ENCODE peak calls at places on chromosomes 11 and 22, in five cellular contexts. One of them, this sample, is unnamed.

GRCh38 chr22:50585238-50585637 is 2.6 kb upstream of the CHKB start:
- DNase-seq in GM13976: no peak
- DNase-seq in breast epithelium: no peak
- DNase-seq in RWPE1: no peak
- DNase-seq in A549: no peak
- DNase-seq in this sample: peak

GRCh38 chr11:108966206-108966605 is 301.3 kb downstream of the DDX10 start:
- DNase-seq in GM13976: no peak
- DNase-seq in breast epithelium: no peak
- DNase-seq in RWPE1: no peak
- DNase-seq in A549: no peak
- DNase-seq in this sample: no peak

GRCh38 chr22:49406047-49406650 is 421.5 kb downstream of the BRD1 start:
- DNase-seq in GM13976: no peak
- DNase-seq in breast epithelium: no peak
- DNase-seq in RWPE1: no peak
- DNase-seq in A549: no peak
- DNase-seq in this sample: no peak

GRCh38 chr11:32279672-32280071 is 155.7 kb downstream of the WT1 start:
- DNase-seq in GM13976: no peak
- DNase-seq in breast epithelium: no peak
- DNase-seq in RWPE1: no peak
- DNase-seq in A549: no peak
- DNase-seq in this sample: no peak

GRCh38 chr22:19058713-19059451 is 63.3 kb downstream of the DGCR2 start:
- DNase-seq in GM13976: peak
- DNase-seq in breast epithelium: no peak
- DNase-seq in RWPE1: no peak
- DNase-seq in A549: no peak
- DNase-seq in this sample: no peak

GRCh38 chr11:35357893-35358292 is 61.5 kb downstream of the SLC1A2 start:
- DNase-seq in GM13976: no peak
- DNase-seq in breast epithelium: no peak
- DNase-seq in RWPE1: no peak
- DNase-seq in A549: no peak
- DNase-seq in this sample: no peak

GRCh38 chr11:59756496-59756840 is 1.3 kb downstream of the STX3 start:
- DNase-seq in GM13976: no peak
- DNase-seq in breast epithelium: no peak
- DNase-seq in RWPE1: peak
- DNase-seq in A549: peak
- DNase-seq in this sample: no peak

GRCh38 chr11:70892889-70893288 is 359.5 kb downstream of the SHANK2 start:
- DNase-seq in GM13976: no peak
- DNase-seq in breast epithelium: no peak
- DNase-seq in RWPE1: no peak
- DNase-seq in A549: no peak
- DNase-seq in this sample: no peak

GRCh38 chr22:23263651-23264555 is 83.6 kb downstream of the BCR start:
- DNase-seq in GM13976: no peak
- DNase-seq in breast epithelium: no peak
- DNase-seq in RWPE1: no peak
- DNase-seq in A549: no peak
- DNase-seq in this sample: no peak

GRCh38 chr22:45963821-45964220 is 13.1 kb downstream of the WNT7B start:
- DNase-seq in GM13976: no peak
- DNase-seq in breast epithelium: no peak
- DNase-seq in RWPE1: no peak
- DNase-seq in A549: no peak
- DNase-seq in this sample: no peak

GRCh38 chr11:16780146-16780545 is 41.7 kb downstream of the C11orf58 start:
- DNase-seq in GM13976: no peak
- DNase-seq in breast epithelium: no peak
- DNase-seq in RWPE1: no peak
- DNase-seq in A549: no peak
- DNase-seq in this sample: no peak

GRCh38 chr11:11622772-11623531 is 1.1 kb upstream of the GALNT18 start:
- DNase-seq in GM13976: no peak
- DNase-seq in breast epithelium: no peak
- DNase-seq in RWPE1: no peak
- DNase-seq in A549: no peak
- DNase-seq in this sample: no peak

GRCh38 chr11:76327756-76328388 is 53.1 kb downstream of the THAP12 start:
- DNase-seq in GM13976: no peak
- DNase-seq in breast epithelium: no peak
- DNase-seq in RWPE1: no peak
- DNase-seq in A549: no peak
- DNase-seq in this sample: peak

GRCh38 chr11:113412675-113413074 is 25.1 kb downstream of the ANKK1 start:
- DNase-seq in GM13976: no peak
- DNase-seq in breast epithelium: no peak
- DNase-seq in RWPE1: no peak
- DNase-seq in A549: no peak
- DNase-seq in this sample: no peak

GRCh38 chr11:69658606-69659450 is 16.3 kb downstream of the LTO1 start:
- DNase-seq in GM13976: no peak
- DNase-seq in breast epithelium: no peak
- DNase-seq in RWPE1: no peak
- DNase-seq in A549: no peak
- DNase-seq in this sample: peak

GRCh38 chr11:13251961-13252360 is 25.6 kb upstream of the BMAL1 start:
- DNase-seq in GM13976: no peak
- DNase-seq in breast epithelium: no peak
- DNase-seq in RWPE1: no peak
- DNase-seq in A549: no peak
- DNase-seq in this sample: no peak

GRCh38 chr11:13249177-13249576 is 28.4 kb upstream of the BMAL1 start:
- DNase-seq in GM13976: no peak
- DNase-seq in breast epithelium: no peak
- DNase-seq in RWPE1: no peak
- DNase-seq in A549: no peak
- DNase-seq in this sample: no peak

GRCh38 chr11:13247606-13248320 is 29.8 kb upstream of the BMAL1 start:
- DNase-seq in GM13976: no peak
- DNase-seq in breast epithelium: no peak
- DNase-seq in RWPE1: no peak
- DNase-seq in A549: no peak
- DNase-seq in this sample: no peak

GRCh38 chr11:13249992-13250391 is 27.6 kb upstream of the BMAL1 start:
- DNase-seq in GM13976: no peak
- DNase-seq in breast epithelium: no peak
- DNase-seq in RWPE1: peak
- DNase-seq in A549: peak
- DNase-seq in this sample: no peak
- TF ChIP-seq CTCF in GM13976: peak
- TF ChIP-seq CTCF in breast epithelium: no peak
- TF ChIP-seq CTCF in RWPE1: no peak
- TF ChIP-seq CTCF in A549: peak
- TF ChIP-seq CTCF in this sample: peak

DNA sequence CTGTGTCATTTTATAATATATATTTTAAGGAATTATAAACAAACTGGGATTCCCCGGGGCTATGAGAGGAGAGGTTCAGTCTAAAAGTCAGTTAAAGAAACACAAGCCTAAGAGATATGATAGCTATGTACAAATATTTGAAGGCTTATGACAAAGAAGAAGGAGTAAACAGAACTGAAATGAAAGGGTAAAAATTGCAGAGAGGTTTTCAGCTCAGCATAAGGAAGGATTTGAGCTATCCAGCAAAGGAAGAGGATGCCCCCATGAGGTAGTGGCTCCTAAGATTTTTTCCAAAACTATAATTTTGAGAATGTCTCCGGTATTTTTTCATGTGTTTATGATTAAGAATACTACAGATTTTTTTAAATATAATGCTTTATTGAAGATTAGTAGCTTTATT is 57.9 kb upstream of the ANGPTL5 start:
- DNase-seq in GM13976: no peak
- DNase-seq in breast epithelium: no peak
- DNase-seq in RWPE1: no peak
- DNase-seq in A549: peak
- DNase-seq in this sample: no peak
- TF ChIP-seq CTCF in GM13976: no peak
- TF ChIP-seq CTCF in breast epithelium: no peak
- TF ChIP-seq CTCF in RWPE1: no peak
- TF ChIP-seq CTCF in A549: peak
- TF ChIP-seq CTCF in this sample: peak

GRCh38 chr11:116975661-116976060 is 122.6 kb downstream of the SIK3 start:
- DNase-seq in GM13976: no peak
- DNase-seq in breast epithelium: no peak
- DNase-seq in RWPE1: no peak
- DNase-seq in A549: no peak
- DNase-seq in this sample: no peak

GRCh38 chr11:116973270-116973669 is 125.0 kb downstream of the SIK3 start:
- DNase-seq in GM13976: no peak
- DNase-seq in breast epithelium: no peak
- DNase-seq in RWPE1: no peak
- DNase-seq in A549: no peak
- DNase-seq in this sample: no peak

GRCh38 chr11:116969694-116970093 is 128.5 kb downstream of the SIK3 start:
- DNase-seq in GM13976: no peak
- DNase-seq in breast epithelium: no peak
- DNase-seq in RWPE1: no peak
- DNase-seq in A549: no peak
- DNase-seq in this sample: no peak

GRCh38 chr11:116970485-116971292 is 127.5 kb downstream of the SIK3 start:
- DNase-seq in GM13976: no peak
- DNase-seq in breast epithelium: no peak
- DNase-seq in RWPE1: no peak
- DNase-seq in A549: no peak
- DNase-seq in this sample: no peak

GRCh38 chr11:116972692-116973091 is 125.5 kb downstream of the SIK3 start:
- DNase-seq in GM13976: no peak
- DNase-seq in breast epithelium: no peak
- DNase-seq in RWPE1: no peak
- DNase-seq in A549: peak
- DNase-seq in this sample: no peak
- TF ChIP-seq CTCF in GM13976: no peak
- TF ChIP-seq CTCF in breast epithelium: no peak
- TF ChIP-seq CTCF in RWPE1: no peak
- TF ChIP-seq CTCF in A549: no peak
- TF ChIP-seq CTCF in this sample: no peak

DNA sequence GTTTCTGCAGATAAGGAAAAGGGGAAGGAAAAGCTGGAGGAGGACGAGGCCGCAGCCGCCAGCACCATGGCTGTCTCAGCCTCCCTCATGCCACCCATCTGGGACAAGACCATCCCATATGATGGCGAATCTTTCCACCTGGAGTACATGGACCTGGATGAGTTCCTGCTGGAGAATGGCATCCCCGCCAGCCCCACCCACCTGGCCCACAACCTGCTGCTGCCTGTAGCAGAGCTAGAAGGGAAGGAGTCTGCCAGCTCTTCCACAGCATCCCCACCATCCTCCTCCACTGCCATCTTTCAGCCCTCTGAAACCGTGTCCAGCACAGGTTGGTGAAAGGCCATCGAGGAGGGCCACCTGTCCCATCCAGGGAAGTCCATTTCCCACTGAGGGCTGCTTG is 5.6 kb downstream of the TEF start:
- DNase-seq in GM13976: no peak
- DNase-seq in breast epithelium: no peak
- DNase-seq in RWPE1: no peak
- DNase-seq in A549: no peak
- DNase-seq in this sample: no peak
- TF ChIP-seq CTCF in GM13976: no peak
- TF ChIP-seq CTCF in breast epithelium: no peak
- TF ChIP-seq CTCF in RWPE1: no peak
- TF ChIP-seq CTCF in A549: no peak
- TF ChIP-seq CTCF in this sample: no peak

GRCh38 chr11:83819936-83820549 is 533.9 kb upstream of the CCDC90B start:
- DNase-seq in GM13976: no peak
- DNase-seq in breast epithelium: no peak
- DNase-seq in RWPE1: peak
- DNase-seq in A549: peak
- DNase-seq in this sample: no peak
- TF ChIP-seq CTCF in GM13976: peak
- TF ChIP-seq CTCF in breast epithelium: peak
- TF ChIP-seq CTCF in RWPE1: peak
- TF ChIP-seq CTCF in A549: peak
- TF ChIP-seq CTCF in this sample: peak

DNA sequence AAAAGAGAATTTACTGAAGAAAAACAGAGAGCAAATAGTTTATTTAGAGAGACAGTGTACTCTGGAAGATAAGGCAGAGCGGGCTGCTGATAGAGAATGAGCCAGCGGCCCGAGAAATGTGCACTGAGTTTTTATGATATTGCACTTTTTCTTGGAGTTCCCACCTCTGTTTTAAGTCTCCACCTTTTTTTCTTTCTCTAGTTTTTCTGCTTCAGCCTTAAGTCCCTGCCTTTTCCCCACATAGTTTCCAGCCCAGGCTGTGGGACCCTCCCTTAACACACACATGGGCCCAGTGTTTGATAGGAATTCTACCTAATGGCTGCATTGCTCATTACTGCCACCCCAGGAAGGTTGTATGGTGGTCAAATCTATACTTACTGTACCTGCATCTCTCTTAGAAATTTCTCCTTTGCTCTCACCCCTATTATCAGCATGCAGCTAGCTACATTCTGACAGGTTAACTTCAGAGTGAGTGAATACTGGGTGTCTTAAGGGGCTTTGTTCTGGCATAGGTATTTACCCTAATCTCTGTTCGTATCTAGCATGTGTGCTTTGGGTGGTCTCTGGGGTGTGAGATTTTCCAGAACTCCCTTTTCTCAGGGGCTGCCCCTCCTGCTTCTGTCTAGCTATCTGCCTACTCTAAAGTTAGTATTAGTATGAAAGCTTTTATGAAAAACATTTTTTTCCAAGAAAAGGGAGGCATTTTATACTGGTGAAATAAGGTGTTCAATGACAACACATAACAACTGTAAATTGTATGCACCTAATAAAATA is 127.3 kb upstream of the TOP3B start:
- DNase-seq in GM13976: no peak
- DNase-seq in breast epithelium: no peak
- DNase-seq in RWPE1: no peak
- DNase-seq in A549: no peak
- DNase-seq in this sample: no peak
- TF ChIP-seq CTCF in GM13976: peak
- TF ChIP-seq CTCF in breast epithelium: no peak
- TF ChIP-seq CTCF in RWPE1: no peak
- TF ChIP-seq CTCF in A549: peak
- TF ChIP-seq CTCF in this sample: peak

DNA sequence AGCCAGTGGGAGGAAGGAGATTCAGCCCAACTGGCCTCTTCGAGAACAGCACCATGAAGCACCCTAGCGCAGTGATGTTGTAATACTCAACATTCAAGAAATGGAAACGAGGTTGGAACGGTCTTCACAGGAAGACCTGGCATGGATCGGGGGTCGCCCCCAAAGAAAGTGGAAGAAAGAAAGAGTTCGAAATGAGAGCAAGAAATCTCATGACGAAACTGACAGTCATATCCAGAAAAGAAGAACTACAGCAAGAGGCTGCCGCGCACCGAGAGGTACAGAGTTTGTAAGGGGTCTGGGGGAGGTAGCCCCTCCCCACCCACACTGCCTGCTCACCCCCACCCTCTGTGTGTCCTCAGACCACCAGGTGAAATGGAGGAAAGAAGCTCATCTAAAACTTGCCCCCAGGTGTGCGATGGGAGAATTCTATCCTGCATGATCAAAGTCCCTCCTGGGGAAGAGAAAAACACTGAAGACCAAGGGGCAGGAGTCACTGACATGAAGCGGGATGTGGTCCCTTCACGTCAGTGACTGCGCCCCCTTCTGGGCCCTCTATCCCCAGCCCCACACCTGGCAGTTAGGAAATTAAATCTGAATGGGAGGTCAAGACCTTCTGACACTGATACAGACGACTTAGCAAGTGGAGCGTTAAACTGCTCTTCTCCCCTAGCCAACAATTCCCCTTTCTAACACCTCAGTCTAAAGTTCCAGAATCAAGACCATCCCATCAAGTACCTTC is 52.9 kb upstream of the SPATA19 start:
- DNase-seq in GM13976: no peak
- DNase-seq in breast epithelium: no peak
- DNase-seq in RWPE1: no peak
- DNase-seq in A549: no peak
- DNase-seq in this sample: no peak
- TF ChIP-seq CTCF in GM13976: no peak
- TF ChIP-seq CTCF in breast epithelium: no peak
- TF ChIP-seq CTCF in RWPE1: no peak
- TF ChIP-seq CTCF in A549: no peak
- TF ChIP-seq CTCF in this sample: no peak

This sample was measured in chondrocyte.